ENCODE peak calls at places on chromosomes 5 and 9, in eight cellular contexts. Q, V, R, D, G, T, F and X are unnamed samples.

GRCh38 chr9:114696814-114697544 is 15.0 kb upstream of the TEX48 start:
- DNase-seq in T (no peak), R (peak; percentile 54), D (peak; percentile 35), F (no peak), V (no peak), Q (no peak), G (no peak), X (no peak)

GRCh38 chr9:123120953-123121352 is 87.5 kb downstream of the GPR21 start:
- DNase-seq in R (peak; percentile 21), D (no peak), G (no peak), F (no peak), Q (no peak), V (no peak), T (no peak), X (no peak)

GRCh38 chr5:151214614-151215545 is 9.0 kb downstream of the CCDC69 start:
- DNase-seq in Q (no peak), V (peak; percentile 37), G (no peak), D (no peak), F (no peak), R (no peak), T (no peak), X (no peak)

GRCh38 chr9:32387256-32387655 is 2.8 kb downstream of the ACO1 start:
- DNase-seq in Q (peak; percentile 50), R (no peak), V (no peak), D (peak; percentile 28), F (no peak), G (no peak), T (no peak), X (no peak)

GRCh38 chr5:122400961-122401360 is 88.9 kb downstream of the SNCAIP start:
- DNase-seq in R (no peak), F (no peak), Q (no peak), D (no peak), G (no peak), T (peak; percentile 13), V (no peak), X (no peak)

GRCh38 chr9:589723-590122 is 251.8 kb upstream of the DMRT1 start:
- DNase-seq in F (no peak), R (peak; percentile 40), T (no peak), Q (peak; percentile 15), V (no peak), D (peak; percentile 5), G (no peak), X (no peak)

GRCh38 chr5:149348463-149348862 is 3.2 kb downstream of the GRPEL2 start:
- DNase-seq in T (no peak), F (no peak), V (no peak), R (no peak), G (no peak), D (peak; percentile 79), Q (peak; percentile 68), X (no peak)

GRCh38 chr5:1151316-1151715 is 39.5 kb upstream of the SLC12A7 start:
- DNase-seq in Q (no peak), R (no peak), D (no peak), V (no peak), T (no peak), G (no peak), F (no peak), X (no peak)

GRCh38 chr5:74336286-74336685 is 304.2 kb downstream of the ENC1 start:
- DNase-seq in R (peak; percentile 8), T (no peak), V (no peak), F (no peak), G (no peak), Q (no peak), D (no peak), X (no peak)

GRCh38 chr9:136117291-136118060 is 1.2 kb downstream of the TMEM250 start:
- DNase-seq in T (no peak), R (peak; percentile 57), D (peak; percentile 26), V (no peak), F (peak; percentile 41), Q (peak; percentile 36), G (no peak), X (no peak)